ENCODE peak calls at places on chromosome 13, in seven cellular contexts. Q, E, W, F, T, M and O are unnamed samples.

GRCh38 chr13:51729853-51730553 is 74.0 kb downstream of the DHRS12 start:
- DNase-seq in Q (no peak), E (no peak), W (peak; percentile 88), F (peak; percentile 90), T (peak; percentile 84), M (no peak), O (no peak)

GRCh38 chr13:104487006-104487405 is 1420.8 kb upstream of the SLC10A2 start:
- DNase-seq in Q (no peak), E (no peak), W (peak; percentile 32), F (no peak), T (no peak), M (no peak), O (no peak)

GRCh38 chr13:107144432-107144831 is 576.5 kb upstream of the ARGLU1 start:
- DNase-seq in Q (no peak), E (no peak), W (peak; percentile 22), F (peak; percentile 27), T (no peak), M (no peak), O (no peak)

GRCh38 chr13:80134360-80134759 is 206.6 kb downstream of the SPRY2 start:
- DNase-seq in Q (no peak), E (no peak), W (no peak), F (no peak), T (no peak), M (no peak), O (no peak)

GRCh38 chr13:39025433-39025839 is 12.5 kb downstream of the PROSER1 start:
- DNase-seq in Q (no peak), E (no peak), W (no peak), F (no peak), T (no peak), M (no peak), O (no peak)

GRCh38 chr13:27375686-27376326 is 48.6 kb upstream of the GTF3A start:
- DNase-seq in Q (peak; percentile 85), E (peak; percentile 63), W (peak; percentile 82), F (peak; percentile 70), T (peak; percentile 82), M (no peak), O (peak; percentile 34)

GRCh38 chr13:99652901-99653300 is 151.6 kb downstream of the TM9SF2 start:
- DNase-seq in Q (no peak), E (no peak), W (no peak), F (no peak), T (no peak), M (no peak), O (no peak)

GRCh38 chr13:91184244-91184926 is 163.1 kb upstream of the MIR17HG start:
- DNase-seq in Q (no peak), E (no peak), W (peak; percentile 2), F (no peak), T (no peak), M (no peak), O (no peak)

GRCh38 chr13:107079423-107080099 is 511.6 kb upstream of the ARGLU1 start:
- DNase-seq in Q (no peak), E (no peak), W (no peak), F (no peak), T (no peak), M (no peak), O (no peak)

GRCh38 chr13:38328699-38329098 is 21.0 kb upstream of the UFM1 start:
- DNase-seq in Q (no peak), E (no peak), W (no peak), F (no peak), T (no peak), M (no peak), O (no peak)

GRCh38 chr13:22080832-22081231 is 410.0 kb downstream of the FGF9 start:
- DNase-seq in Q (no peak), E (no peak), W (no peak), F (no peak), T (no peak), M (no peak), O (no peak)

GRCh38 chr13:23235994-23236393 is 55.2 kb downstream of the SGCG start:
- DNase-seq in Q (no peak), E (no peak), W (no peak), F (no peak), T (no peak), M (no peak), O (no peak)

GRCh38 chr13:94195715-94196114 is 283.8 kb downstream of the DCT start:
- DNase-seq in Q (no peak), E (no peak), W (peak; percentile 91), F (peak; percentile 96), T (peak; percentile 81), M (no peak), O (no peak)

GRCh38 chr13:106357198-106357597 is 178.3 kb downstream of the EFNB2 start:
- DNase-seq in Q (no peak), E (no peak), W (peak; percentile 35), F (peak; percentile 23), T (peak; percentile 25), M (no peak), O (no peak)

GRCh38 chr13:35768126-35768525 is 291.6 kb upstream of the MAB21L1 start:
- DNase-seq in Q (no peak), E (no peak), W (no peak), F (no peak), T (no peak), M (no peak), O (no peak)

GRCh38 chr13:100633461-100633860 is 41.1 kb downstream of the TMTC4 start:
- DNase-seq in Q (no peak), E (no peak), W (peak; percentile 60), F (peak; percentile 96), T (peak; percentile 94), M (peak; percentile 43), O (no peak)

GRCh38 chr13:51317262-51317661 is 22.2 kb upstream of the SERPINE3 start:
- DNase-seq in Q (no peak), E (no peak), W (no peak), F (peak; percentile 17), T (peak; percentile 62), M (no peak), O (no peak)

GRCh38 chr13:94369862-94370491 is 109.5 kb downstream of the DCT start:
- DNase-seq in Q (no peak), E (no peak), W (peak; percentile 62), F (peak; percentile 56), T (peak; percentile 52), M (no peak), O (peak; percentile 22)

GRCh38 chr13:54373211-54373610 is 1344.6 kb downstream of the OLFM4 start:
- DNase-seq in Q (peak; percentile 23), E (no peak), W (no peak), F (no peak), T (no peak), M (no peak), O (no peak)

GRCh38 chr13:106369858-106370257 is 165.6 kb downstream of the EFNB2 start:
- DNase-seq in Q (no peak), E (no peak), W (no peak), F (no peak), T (no peak), M (no peak), O (no peak)

GRCh38 chr13:30362869-30363268 is 55.5 kb upstream of the KATNAL1 start:
- DNase-seq in Q (no peak), E (no peak), W (peak; percentile 10), F (no peak), T (peak; percentile 51), M (no peak), O (no peak)

GRCh38 chr13:73220966-73221720 is 162.3 kb downstream of the KLF5 start:
- DNase-seq in Q (peak; percentile 11), E (no peak), W (no peak), F (peak; percentile 41), T (no peak), M (no peak), O (no peak)

GRCh38 chr13:53200075-53200474 is 171.5 kb downstream of the OLFM4 start:
- DNase-seq in Q (no peak), E (no peak), W (no peak), F (no peak), T (no peak), M (no peak), O (no peak)

GRCh38 chr13:53200498-53201453 is 172.2 kb downstream of the OLFM4 start:
- DNase-seq in Q (peak; percentile 90), E (peak; percentile 40), W (peak; percentile 58), F (peak; percentile 1), T (no peak), M (no peak), O (peak; percentile 13)

GRCh38 chr13:53197424-53197823 is 168.8 kb downstream of the OLFM4 start:
- DNase-seq in Q (no peak), E (no peak), W (no peak), F (no peak), T (no peak), M (no peak), O (no peak)

GRCh38 chr13:53198699-53199098 is 170.1 kb downstream of the OLFM4 start:
- DNase-seq in Q (no peak), E (no peak), W (no peak), F (no peak), T (no peak), M (no peak), O (no peak)

GRCh38 chr13:53198017-53198416 is 169.4 kb downstream of the OLFM4 start:
- DNase-seq in Q (no peak), E (no peak), W (no peak), F (no peak), T (no peak), M (no peak), O (no peak)
- TF ChIP-seq CTCF in Q (no peak), E (no peak), W (no peak), F (no peak), T (no peak), M (no peak), O (no peak)

GRCh38 chr13:86135856-86136255 is 336.6 kb upstream of the SLITRK6 start:
- DNase-seq in Q (no peak), E (no peak), W (no peak), F (no peak), T (no peak), M (no peak), O (no peak)
- TF ChIP-seq CTCF in Q (no peak), E (no peak), W (no peak), F (no peak), T (no peak), M (no peak), O (no peak)

GRCh38 chr13:59463023-59463422 is 700.7 kb downstream of the DIAPH3 start:
- DNase-seq in Q (no peak), E (no peak), W (no peak), F (no peak), T (no peak), M (no peak), O (no peak)

GRCh38 chr13:59464926-59465325 is 698.8 kb downstream of the DIAPH3 start:
- DNase-seq in Q (no peak), E (no peak), W (no peak), F (no peak), T (no peak), M (no peak), O (no peak)

GRCh38 chr13:59458908-59459579 is 704.7 kb downstream of the DIAPH3 start:
- DNase-seq in Q (no peak), E (no peak), W (peak; percentile 92), F (peak; percentile 85), T (peak; percentile 20), M (no peak), O (peak; percentile 29)

GRCh38 chr13:59461411-59461810 is 702.3 kb downstream of the DIAPH3 start:
- DNase-seq in Q (no peak), E (no peak), W (no peak), F (no peak), T (no peak), M (no peak), O (no peak)

GRCh38 chr13:59459972-59460371 is 703.8 kb downstream of the DIAPH3 start:
- DNase-seq in Q (no peak), E (no peak), W (no peak), F (peak; percentile 41), T (no peak), M (no peak), O (no peak)
- TF ChIP-seq CTCF in Q (no peak), E (no peak), W (no peak), F (no peak), T (no peak), M (no peak), O (no peak)

GRCh38 chr13:41658057-41658642 is 200.8 kb downstream of the RGCC start:
- DNase-seq in Q (no peak), E (no peak), W (peak; percentile 76), F (peak; percentile 93), T (peak; percentile 80), M (no peak), O (no peak)
- TF ChIP-seq CTCF in Q (no peak), E (no peak), W (peak; percentile 11), F (peak; percentile 10), T (no peak), M (peak; percentile 10), O (no peak)